ENCODE peak calls at places on chromosomes 16 and 17, in eight cellular contexts. One of them, this sample, is unnamed.

GRCh38 chr17:72351884-72352346 is 231.1 kb downstream of the SOX9 start:
- DNase-seq in MM.1S: no peak
- DNase-seq in renal cortical epithelial cell: no peak
- DNase-seq in body of pancreas: no peak
- DNase-seq in small intestine: no peak
- DNase-seq in GM23248: no peak
- DNase-seq in SW 1271: no peak
- DNase-seq in EH: no peak
- DNase-seq in this sample: no peak

GRCh38 chr17:71983828-71984227 is 137.0 kb upstream of the SOX9 start:
- DNase-seq in MM.1S: no peak
- DNase-seq in renal cortical epithelial cell: peak; percentile 9
- DNase-seq in body of pancreas: no peak
- DNase-seq in small intestine: no peak
- DNase-seq in GM23248: peak; percentile 26
- DNase-seq in SW 1271: no peak
- DNase-seq in EH: no peak
- DNase-seq in this sample: no peak

GRCh38 chr17:57984936-57985674 is 2.9 kb downstream of the VEZF1 start:
- DNase-seq in MM.1S: no peak
- DNase-seq in renal cortical epithelial cell: peak; percentile 31
- DNase-seq in body of pancreas: no peak
- DNase-seq in small intestine: no peak
- DNase-seq in GM23248: peak; percentile 32
- DNase-seq in SW 1271: no peak
- DNase-seq in EH: peak; percentile 76
- DNase-seq in this sample: no peak

GRCh38 chr17:81019563-81020442 is 15.1 kb upstream of the BAIAP2 start:
- DNase-seq in MM.1S: no peak
- DNase-seq in renal cortical epithelial cell: no peak
- DNase-seq in body of pancreas: no peak
- DNase-seq in small intestine: no peak
- DNase-seq in GM23248: no peak
- DNase-seq in SW 1271: no peak
- DNase-seq in EH: no peak
- DNase-seq in this sample: no peak

GRCh38 chr16:87047221-87048037 is 269.8 kb downstream of the C16orf95 start:
- DNase-seq in MM.1S: no peak
- DNase-seq in renal cortical epithelial cell: no peak
- DNase-seq in body of pancreas: no peak
- DNase-seq in small intestine: no peak
- DNase-seq in GM23248: no peak
- DNase-seq in SW 1271: no peak
- DNase-seq in EH: peak; percentile 55
- DNase-seq in this sample: no peak

GRCh38 chr17:75047398-75048098 is 523 bp downstream of the KCTD2 start:
- DNase-seq in MM.1S: peak; percentile 19
- DNase-seq in renal cortical epithelial cell: no peak
- DNase-seq in body of pancreas: peak; percentile 27
- DNase-seq in small intestine: peak; percentile 47
- DNase-seq in GM23248: peak; percentile 48
- DNase-seq in SW 1271: no peak
- DNase-seq in EH: peak; percentile 6
- DNase-seq in this sample: no peak

GRCh38 chr17:61601297-61601696 is 10.3 kb upstream of the NACA2 start:
- DNase-seq in MM.1S: no peak
- DNase-seq in renal cortical epithelial cell: no peak
- DNase-seq in body of pancreas: no peak
- DNase-seq in small intestine: no peak
- DNase-seq in GM23248: no peak
- DNase-seq in SW 1271: no peak
- DNase-seq in EH: no peak
- DNase-seq in this sample: no peak

GRCh38 chr17:19718613-19719364 is 2.4 kb upstream of the SLC47A2 start:
- DNase-seq in MM.1S: peak; percentile 60
- DNase-seq in renal cortical epithelial cell: peak; percentile 17
- DNase-seq in body of pancreas: peak; percentile 36
- DNase-seq in small intestine: peak; percentile 51
- DNase-seq in GM23248: no peak
- DNase-seq in SW 1271: no peak
- DNase-seq in EH: no peak
- DNase-seq in this sample: no peak

GRCh38 chr16:11557811-11558210 is 28.9 kb downstream of the LITAF start:
- DNase-seq in MM.1S: no peak
- DNase-seq in renal cortical epithelial cell: no peak
- DNase-seq in body of pancreas: no peak
- DNase-seq in small intestine: no peak
- DNase-seq in GM23248: no peak
- DNase-seq in SW 1271: no peak
- DNase-seq in EH: no peak
- DNase-seq in this sample: no peak

GRCh38 chr17:16974569-16975265 is 2.8 kb upstream of the TNFRSF13B start:
- DNase-seq in MM.1S: peak; percentile 43
- DNase-seq in renal cortical epithelial cell: no peak
- DNase-seq in body of pancreas: no peak
- DNase-seq in small intestine: no peak
- DNase-seq in GM23248: no peak
- DNase-seq in SW 1271: no peak
- DNase-seq in EH: no peak
- DNase-seq in this sample: no peak

GRCh38 chr17:69853533-69854262 is 221.3 kb upstream of the KCNJ16 start:
- DNase-seq in MM.1S: no peak
- DNase-seq in renal cortical epithelial cell: peak; percentile 49
- DNase-seq in body of pancreas: peak; percentile 33
- DNase-seq in small intestine: no peak
- DNase-seq in GM23248: peak; percentile 56
- DNase-seq in SW 1271: no peak
- DNase-seq in EH: peak; percentile 45
- DNase-seq in this sample: no peak

GRCh38 chr17:80220709-80221215 is 535 bp downstream of the SLC26A11 start:
- DNase-seq in MM.1S: no peak
- DNase-seq in renal cortical epithelial cell: no peak
- DNase-seq in body of pancreas: peak; percentile 37
- DNase-seq in small intestine: peak; percentile 3
- DNase-seq in GM23248: peak; percentile 55
- DNase-seq in SW 1271: no peak
- DNase-seq in EH: peak; percentile 6
- DNase-seq in this sample: peak; percentile 57

GRCh38 chr17:58783380-58783779 is 27.7 kb downstream of the PPM1E start:
- DNase-seq in MM.1S: no peak
- DNase-seq in renal cortical epithelial cell: peak; percentile 15
- DNase-seq in body of pancreas: no peak
- DNase-seq in small intestine: peak; percentile 76
- DNase-seq in GM23248: peak; percentile 6
- DNase-seq in SW 1271: no peak
- DNase-seq in EH: peak; percentile 1
- DNase-seq in this sample: no peak

GRCh38 chr16:31700200-31700529 is 172.5 kb downstream of the AHSP start:
- DNase-seq in MM.1S: no peak
- DNase-seq in renal cortical epithelial cell: peak; percentile 26
- DNase-seq in body of pancreas: no peak
- DNase-seq in small intestine: no peak
- DNase-seq in GM23248: peak; percentile 76
- DNase-seq in SW 1271: peak; percentile 74
- DNase-seq in EH: peak; percentile 44
- DNase-seq in this sample: peak; percentile 59

GRCh38 chr17:27455914-27456680 is at the start of gene KSR1:
- DNase-seq in MM.1S: peak; percentile 86
- DNase-seq in renal cortical epithelial cell: peak; percentile 62
- DNase-seq in body of pancreas: peak; percentile 90
- DNase-seq in small intestine: peak; percentile 80
- DNase-seq in GM23248: peak; percentile 88
- DNase-seq in SW 1271: peak; percentile 61
- DNase-seq in EH: peak; percentile 69
- DNase-seq in this sample: peak; percentile 98

GRCh38 chr16:89721644-89722391 is 481 bp downstream of the ZNF276 start:
- DNase-seq in MM.1S: peak; percentile 81
- DNase-seq in renal cortical epithelial cell: peak; percentile 18
- DNase-seq in body of pancreas: peak; percentile 52
- DNase-seq in small intestine: peak; percentile 70
- DNase-seq in GM23248: peak; percentile 77
- DNase-seq in SW 1271: peak; percentile 47
- DNase-seq in EH: peak; percentile 60
- DNase-seq in this sample: no peak

GRCh38 chr17:7880076-7880868 is 8.3 kb upstream of the CHD3 start:
- DNase-seq in MM.1S: no peak
- DNase-seq in renal cortical epithelial cell: no peak
- DNase-seq in body of pancreas: no peak
- DNase-seq in small intestine: no peak
- DNase-seq in GM23248: no peak
- DNase-seq in SW 1271: no peak
- DNase-seq in EH: no peak
- DNase-seq in this sample: no peak

GRCh38 chr16:7405166-7405565 is 72.5 kb downstream of the RBFOX1 start:
- DNase-seq in MM.1S: no peak
- DNase-seq in renal cortical epithelial cell: no peak
- DNase-seq in body of pancreas: peak; percentile 28
- DNase-seq in small intestine: peak; percentile 7
- DNase-seq in GM23248: no peak
- DNase-seq in SW 1271: peak; percentile 1
- DNase-seq in EH: no peak
- DNase-seq in this sample: no peak

GRCh38 chr17:75024686-75025397 is 12.4 kb downstream of the MRPL58 start:
- DNase-seq in MM.1S: no peak
- DNase-seq in renal cortical epithelial cell: no peak
- DNase-seq in body of pancreas: no peak
- DNase-seq in small intestine: no peak
- DNase-seq in GM23248: no peak
- DNase-seq in SW 1271: no peak
- DNase-seq in EH: no peak
- DNase-seq in this sample: no peak

GRCh38 chr17:6910987-6911603 is 79.6 kb upstream of the TEKT1 start:
- DNase-seq in MM.1S: peak; percentile 41
- DNase-seq in renal cortical epithelial cell: peak; percentile 66
- DNase-seq in body of pancreas: no peak
- DNase-seq in small intestine: peak; percentile 48
- DNase-seq in GM23248: peak; percentile 79
- DNase-seq in SW 1271: peak; percentile 70
- DNase-seq in EH: peak; percentile 52
- DNase-seq in this sample: no peak

This sample was measured in 8988T.